ENCODE peak calls at places on chromosomes 5 and 9, in seven cellular contexts. One of them, this sample, is unnamed. For H3K36me3, the result is how much of the 10 kb centered on the place peaks cover.

GRCh38 chr5:72711361-72711760 is 105.1 kb upstream of the TNPO1 start:
- DNase-seq in astrocyte: no peak
- DNase-seq in GM23248: no peak
- DNase-seq in endodermal cell: no peak
- DNase-seq in BE2C: no peak
- DNase-seq in esophagus squamous epithelium: no peak
- DNase-seq in PC-9: no peak
- DNase-seq in this sample: no peak

GRCh38 chr9:132351404-132352050 is 3.3 kb downstream of the SETX start:
- DNase-seq in astrocyte: no peak
- DNase-seq in PC-9: no peak
- DNase-seq in GM23248: peak
- DNase-seq in BE2C: no peak
- DNase-seq in endodermal cell: peak
- DNase-seq in esophagus squamous epithelium: no peak
- DNase-seq in this sample: no peak

GRCh38 chr5:168282120-168282519 is 9.3 kb upstream of the WWC1 start:
- DNase-seq in endodermal cell: peak
- DNase-seq in PC-9: no peak
- DNase-seq in GM23248: peak
- DNase-seq in astrocyte: peak
- DNase-seq in esophagus squamous epithelium: no peak
- DNase-seq in BE2C: no peak
- DNase-seq in this sample: no peak

GRCh38 chr9:6443661-6444060 is 30.7 kb downstream of the UHRF2 start:
- DNase-seq in PC-9: no peak
- DNase-seq in BE2C: no peak
- DNase-seq in esophagus squamous epithelium: no peak
- DNase-seq in astrocyte: no peak
- DNase-seq in GM23248: no peak
- DNase-seq in endodermal cell: no peak
- DNase-seq in this sample: no peak

GRCh38 chr5:96597441-96598020 is 64.6 kb upstream of the CAST start:
- DNase-seq in GM23248: peak
- DNase-seq in astrocyte: peak
- DNase-seq in esophagus squamous epithelium: no peak
- DNase-seq in BE2C: no peak
- DNase-seq in endodermal cell: no peak
- DNase-seq in PC-9: no peak
- DNase-seq in this sample: no peak

GRCh38 chr5:11054014-11054413 is 293.0 kb upstream of the DAP start:
- DNase-seq in BE2C: no peak
- DNase-seq in GM23248: no peak
- DNase-seq in esophagus squamous epithelium: no peak
- DNase-seq in PC-9: no peak
- DNase-seq in endodermal cell: no peak
- DNase-seq in astrocyte: no peak
- DNase-seq in this sample: no peak

GRCh38 chr5:154267516-154267915 is 77.0 kb downstream of the GALNT10 start:
- DNase-seq in BE2C: no peak
- DNase-seq in astrocyte: no peak
- DNase-seq in esophagus squamous epithelium: no peak
- DNase-seq in endodermal cell: no peak
- DNase-seq in GM23248: peak
- DNase-seq in PC-9: no peak
- DNase-seq in this sample: no peak

GRCh38 chr5:160543395-160543794 is 121.7 kb downstream of the PTTG1 start:
- DNase-seq in PC-9: no peak
- DNase-seq in endodermal cell: no peak
- DNase-seq in astrocyte: no peak
- DNase-seq in BE2C: no peak
- DNase-seq in esophagus squamous epithelium: no peak
- DNase-seq in GM23248: no peak
- DNase-seq in this sample: no peak

GRCh38 chr5:57298985-57299491 is 125.2 kb downstream of the GPBP1 start:
- DNase-seq in PC-9: peak
- DNase-seq in esophagus squamous epithelium: no peak
- DNase-seq in BE2C: peak
- DNase-seq in astrocyte: peak
- DNase-seq in GM23248: peak
- DNase-seq in endodermal cell: peak
- DNase-seq in this sample: peak

GRCh38 chr5:107580902-107581823 is 89.6 kb downstream of the EFNA5 start:
- DNase-seq in BE2C: no peak
- DNase-seq in PC-9: no peak
- DNase-seq in GM23248: peak
- DNase-seq in astrocyte: no peak
- DNase-seq in endodermal cell: no peak
- DNase-seq in esophagus squamous epithelium: no peak
- DNase-seq in this sample: no peak

GRCh38 chr5:72452515-72453259 is 54.5 kb downstream of the ZNF366 start:
- DNase-seq in endodermal cell: no peak
- DNase-seq in astrocyte: peak
- DNase-seq in GM23248: peak
- DNase-seq in BE2C: no peak
- DNase-seq in esophagus squamous epithelium: no peak
- DNase-seq in PC-9: peak
- DNase-seq in this sample: no peak

GRCh38 chr5:180601591-180602480 is 10.5 kb upstream of the SCGB3A1 start:
- DNase-seq in esophagus squamous epithelium: no peak
- DNase-seq in astrocyte: no peak
- DNase-seq in endodermal cell: peak
- DNase-seq in BE2C: peak
- DNase-seq in PC-9: no peak
- DNase-seq in GM23248: no peak
- DNase-seq in this sample: peak

GRCh38 chr5:174378116-174378874 is 332.8 kb downstream of the NSG2 start:
- DNase-seq in astrocyte: no peak
- DNase-seq in BE2C: no peak
- DNase-seq in endodermal cell: no peak
- DNase-seq in esophagus squamous epithelium: no peak
- DNase-seq in PC-9: no peak
- DNase-seq in GM23248: no peak
- DNase-seq in this sample: no peak

GRCh38 chr5:29054694-29055093 is 2016.3 kb upstream of the CDH9 start:
- DNase-seq in astrocyte: no peak
- DNase-seq in GM23248: no peak
- DNase-seq in esophagus squamous epithelium: no peak
- DNase-seq in BE2C: no peak
- DNase-seq in endodermal cell: no peak
- DNase-seq in PC-9: no peak
- DNase-seq in this sample: no peak

GRCh38 chr5:29054282-29054681 is 2015.9 kb upstream of the CDH9 start:
- DNase-seq in BE2C: no peak
- DNase-seq in astrocyte: no peak
- DNase-seq in GM23248: no peak
- DNase-seq in endodermal cell: no peak
- DNase-seq in esophagus squamous epithelium: no peak
- DNase-seq in PC-9: no peak
- DNase-seq in this sample: no peak

DNA sequence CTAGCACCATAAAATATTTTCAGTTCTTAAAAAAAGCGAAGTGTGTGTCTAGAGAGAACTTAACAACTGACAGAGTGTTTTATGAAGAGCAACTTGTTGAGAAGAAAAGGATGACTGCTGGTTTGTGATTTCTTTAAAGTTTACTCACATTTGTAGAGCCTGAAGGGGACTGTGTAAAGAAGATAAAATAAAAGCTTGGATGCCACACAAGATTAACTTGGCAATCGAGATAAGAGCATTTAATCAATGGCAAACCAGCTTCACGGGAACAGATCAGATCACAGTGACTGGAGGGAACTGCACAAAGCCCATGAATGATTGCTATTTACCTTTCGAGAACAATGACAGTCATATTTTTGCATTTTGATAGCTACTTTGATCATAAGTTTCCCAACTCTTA is 2013.1 kb upstream of the CDH9 start:
- DNase-seq in astrocyte: no peak
- DNase-seq in endodermal cell: no peak
- DNase-seq in esophagus squamous epithelium: no peak
- DNase-seq in PC-9: no peak
- DNase-seq in GM23248: no peak
- DNase-seq in BE2C: no peak
- DNase-seq in this sample: no peak
- H3K36me3 ChIP-seq in astrocyte: under half
- H3K36me3 ChIP-seq in endodermal cell: under half
- H3K36me3 ChIP-seq in esophagus squamous epithelium: under half
- H3K36me3 ChIP-seq in PC-9: under half
- H3K36me3 ChIP-seq in GM23248: under half
- H3K36me3 ChIP-seq in BE2C: under half
- H3K36me3 ChIP-seq in this sample: under half

DNA sequence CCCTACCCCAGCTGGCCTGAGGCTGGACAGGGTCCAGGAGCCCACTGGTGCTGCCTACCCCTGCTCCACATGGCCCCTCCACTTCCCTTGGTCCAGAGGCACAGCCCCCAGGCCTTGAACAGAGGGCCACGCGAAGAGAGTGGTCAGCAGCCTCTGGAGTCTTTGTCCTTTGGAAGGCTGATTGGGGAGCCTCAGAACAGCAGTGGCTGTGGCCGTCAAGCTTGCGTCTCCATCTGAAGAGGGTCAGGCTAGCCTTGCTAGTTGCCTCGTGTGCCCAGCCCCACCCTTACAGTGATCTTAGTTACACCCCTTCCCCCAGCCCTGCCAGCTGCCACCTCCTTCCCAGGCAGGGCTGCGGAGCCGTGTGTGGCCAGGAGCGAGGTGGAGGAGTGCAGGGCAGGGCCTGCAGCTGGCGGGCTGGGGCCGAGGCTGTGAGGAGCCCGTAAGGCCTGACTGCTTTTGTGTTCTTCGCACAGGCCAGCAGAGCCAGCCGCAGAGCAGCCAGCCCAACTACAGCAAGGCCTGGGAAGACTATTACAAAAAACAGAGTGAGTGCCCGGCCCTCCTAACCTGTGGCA is 30.1 kb upstream of the PRDM12 start:
- DNase-seq in PC-9: no peak
- DNase-seq in BE2C: no peak
- DNase-seq in astrocyte: no peak
- DNase-seq in GM23248: no peak
- DNase-seq in endodermal cell: no peak
- DNase-seq in esophagus squamous epithelium: no peak
- DNase-seq in this sample: peak
- H3K36me3 ChIP-seq in PC-9: under half
- H3K36me3 ChIP-seq in BE2C: half or more
- H3K36me3 ChIP-seq in astrocyte: under half
- H3K36me3 ChIP-seq in GM23248: under half
- H3K36me3 ChIP-seq in endodermal cell: half or more
- H3K36me3 ChIP-seq in esophagus squamous epithelium: half or more
- H3K36me3 ChIP-seq in this sample: under half

DNA sequence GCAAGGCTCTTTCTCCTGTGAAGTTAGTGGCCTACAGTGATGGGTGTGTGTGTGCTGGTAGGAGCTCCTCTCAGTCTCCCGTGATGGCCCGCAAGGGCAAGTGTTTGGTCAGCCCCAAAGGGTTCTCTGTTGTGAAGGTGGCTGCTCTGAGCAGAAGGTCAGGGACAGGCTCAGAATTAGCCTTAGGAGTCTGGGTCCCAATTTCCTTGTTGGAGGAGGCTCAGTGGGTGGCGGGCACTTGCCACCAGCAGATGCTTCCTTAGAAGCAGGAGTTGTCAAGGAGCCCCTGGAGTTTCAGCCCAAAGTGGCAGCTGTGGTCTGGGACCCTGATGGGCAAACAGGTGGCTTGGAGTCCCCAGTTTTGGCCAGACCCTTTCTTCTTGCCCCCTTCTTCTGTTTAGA is 154.4 kb downstream of the MACROH2A1 start:
- DNase-seq in GM23248: no peak
- DNase-seq in endodermal cell: peak
- DNase-seq in esophagus squamous epithelium: no peak
- DNase-seq in BE2C: no peak
- DNase-seq in PC-9: no peak
- DNase-seq in astrocyte: no peak
- DNase-seq in this sample: no peak
- H3K36me3 ChIP-seq in GM23248: under half
- H3K36me3 ChIP-seq in endodermal cell: under half
- H3K36me3 ChIP-seq in esophagus squamous epithelium: under half
- H3K36me3 ChIP-seq in BE2C: under half
- H3K36me3 ChIP-seq in PC-9: under half
- H3K36me3 ChIP-seq in astrocyte: under half
- H3K36me3 ChIP-seq in this sample: under half

DNA sequence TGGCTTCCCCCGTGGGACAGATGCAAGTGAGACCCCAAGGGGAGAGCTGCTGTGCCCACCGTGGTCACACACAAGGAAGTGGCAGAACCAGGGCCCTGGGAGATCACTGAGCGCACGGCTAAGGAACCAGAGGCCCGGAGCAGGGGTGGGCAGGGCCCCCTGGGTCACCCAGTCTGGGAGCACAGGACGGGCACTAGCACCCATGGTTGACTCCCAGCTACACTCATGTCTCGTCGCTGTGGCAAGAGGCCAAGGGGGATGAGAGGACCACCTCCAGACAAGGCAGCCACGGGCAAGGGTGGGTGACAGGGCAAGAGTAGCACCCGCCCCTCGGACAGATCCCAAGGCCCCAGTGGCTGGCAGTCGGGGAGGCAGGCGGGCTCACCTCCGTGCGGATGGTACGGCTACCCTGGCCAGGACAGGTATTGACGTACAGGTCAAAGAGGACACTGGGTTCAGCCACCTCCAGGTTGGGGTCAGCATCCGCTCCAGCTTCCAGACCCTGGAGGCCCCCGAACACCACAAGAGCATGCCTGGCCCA is 5.1 kb downstream of the ENDOG start:
- DNase-seq in BE2C: no peak
- DNase-seq in esophagus squamous epithelium: no peak
- DNase-seq in PC-9: no peak
- DNase-seq in astrocyte: no peak
- DNase-seq in endodermal cell: no peak
- DNase-seq in GM23248: no peak
- DNase-seq in this sample: no peak
- H3K36me3 ChIP-seq in BE2C: half or more
- H3K36me3 ChIP-seq in esophagus squamous epithelium: under half
- H3K36me3 ChIP-seq in PC-9: under half
- H3K36me3 ChIP-seq in astrocyte: under half
- H3K36me3 ChIP-seq in endodermal cell: under half
- H3K36me3 ChIP-seq in GM23248: under half
- H3K36me3 ChIP-seq in this sample: under half

GRCh38 chr9:130623466-130623865 is 40.9 kb upstream of the PRDM12 start:
- DNase-seq in astrocyte: no peak
- DNase-seq in GM23248: no peak
- DNase-seq in endodermal cell: no peak
- DNase-seq in esophagus squamous epithelium: no peak
- DNase-seq in BE2C: no peak
- DNase-seq in PC-9: no peak
- DNase-seq in this sample: no peak
- H3K36me3 ChIP-seq in astrocyte: half or more
- H3K36me3 ChIP-seq in GM23248: under half
- H3K36me3 ChIP-seq in endodermal cell: half or more
- H3K36me3 ChIP-seq in esophagus squamous epithelium: half or more
- H3K36me3 ChIP-seq in BE2C: half or more
- H3K36me3 ChIP-seq in PC-9: under half
- H3K36me3 ChIP-seq in this sample: under half

This sample was measured in H7.